ENCODE peak calls at places on chromosomes 5 and 9, in eight cellular contexts. H is fibroblast of mammary gland; E is naive thymus-derived CD8-positive, alpha-beta T cell; A is activated CD4-positive, alpha-beta memory T cell treated with anti-CD3 and anti-CD28 coated beads, Interleukin-2, amount 10 ng/mL, durations not matched to agents 7 days and 5 days; S is foreskin fibroblast; C is kidney epithelial cell; P is left ventricle myocardium inferior; N is CD4-positive, alpha-beta T cell. F is an unnamed sample.

GRCh38 chr5:76413746-76414145 is 10.7 kb downstream of the IQGAP2 start:
- DNase-seq in N (no peak), A (no peak), P (no peak), C (no peak), H (no peak), S (no peak), E (no peak), F (no peak)

GRCh38 chr9:117555964-117556629 is 141.2 kb upstream of the ASTN2 start:
- DNase-seq in A (peak), P (peak), S (peak), N (peak), C (no peak), H (peak), E (no peak), F (peak)

GRCh38 chr9:135948446-135948845 is 12.7 kb downstream of the UBAC1 start:
- DNase-seq in P (no peak), A (no peak), H (no peak), N (no peak), C (no peak), S (no peak), E (no peak), F (no peak)

GRCh38 chr5:139665626-139666025 is 17.5 kb downstream of the CXXC5 start:
- DNase-seq in P (no peak), C (no peak), S (no peak), A (no peak), E (no peak), N (no peak), H (no peak), F (no peak)

GRCh38 chr5:134917070-134917831 is 12.3 kb downstream of the PCBD2 start:
- DNase-seq in S (no peak), P (no peak), A (no peak), C (no peak), H (no peak), E (no peak), N (no peak), F (no peak)

GRCh38 chr9:84996716-84997115 is 327.2 kb downstream of the NTRK2 start:
- DNase-seq in S (no peak), C (no peak), P (no peak), N (no peak), H (no peak), E (no peak), A (no peak), F (no peak)

GRCh38 chr9:15299374-15299939 is 7.6 kb downstream of the TTC39B start:
- DNase-seq in P (no peak), C (no peak), E (peak), H (no peak), S (no peak), N (peak), A (peak), F (no peak)

GRCh38 chr9:95999390-95999789 is 123.9 kb downstream of the ERCC6L2 start:
- DNase-seq in A (no peak), N (no peak), P (no peak), S (no peak), H (no peak), C (no peak), E (no peak), F (no peak)

GRCh38 chr5:140596364-140596763 is 31.7 kb downstream of the SLC35A4 start:
- DNase-seq in A (no peak), H (no peak), C (no peak), E (no peak), S (no peak), P (no peak), N (no peak), F (no peak)

GRCh38 chr5:62017092-62017491 is 288.9 kb upstream of the KIF2A start:
- DNase-seq in C (no peak), H (peak), S (peak), A (no peak), E (no peak), P (no peak), N (no peak), F (no peak)

GRCh38 chr9:28999806-29000205 is 1426.5 kb upstream of the C9orf72 start:
- DNase-seq in N (no peak), H (no peak), P (no peak), E (no peak), C (no peak), S (no peak), A (no peak), F (no peak)

GRCh38 chr9:130931508-130932150 is 7.4 kb downstream of the FIBCD1 start:
- DNase-seq in H (no peak), N (no peak), S (peak), C (no peak), P (no peak), E (no peak), A (no peak), F (no peak)

GRCh38 chr5:38602641-38603040 is 46.2 kb upstream of the LIFR start:
- DNase-seq in H (no peak), S (no peak), A (no peak), C (no peak), N (no peak), P (no peak), E (no peak), F (no peak)

GRCh38 chr5:53479656-53480473 is 564 bp upstream of the FST start:
- DNase-seq in N (no peak), C (no peak), E (no peak), P (peak), A (peak), S (peak), H (peak), F (peak)

GRCh38 chr9:68443560-68443959 is 87.1 kb downstream of the PGM5 start:
- DNase-seq in H (no peak), A (no peak), E (no peak), C (no peak), N (no peak), P (no peak), S (no peak), F (no peak)

GRCh38 chr9:89955626-89956025 is 350.8 kb downstream of the GADD45G start:
- DNase-seq in H (no peak), E (no peak), N (no peak), S (no peak), C (no peak), P (no peak), A (no peak), F (no peak)

GRCh38 chr9:83596899-83597504 is 25.9 kb upstream of the IDNK start:
- DNase-seq in E (no peak), N (no peak), H (peak), A (peak), C (no peak), S (peak), P (no peak), F (no peak)

GRCh38 chr5:115423541-115423940 is 121.0 kb downstream of the FEM1C start:
- DNase-seq in H (no peak), P (peak), N (no peak), E (no peak), A (no peak), S (no peak), C (no peak), F (peak)

F was measured in lower lobe of right lung.